ENCODE peak calls at places on chromosomes 1 and 21, in ten cellular contexts. One of them, this sample, is unnamed.
A peak's percentile ranks its signal among the peaks of the same experiment; 100 is the strongest.

GRCh38 chr1:37831109-37831508 is 23.1 kb upstream of the YRDC start:
- DNase-seq in Panc1: no peak
- DNase-seq in HL-60: no peak
- DNase-seq in breast epithelium: no peak
- DNase-seq in transverse colon: no peak
- DNase-seq in SK-N-SH: no peak
- DNase-seq in HCT116: no peak
- DNase-seq in prostate gland: no peak
- DNase-seq in GM12878: no peak
- DNase-seq in spleen: no peak
- DNase-seq in this sample: no peak

GRCh38 chr21:46095814-46096595 is 1.9 kb upstream of the COL6A2 start:
- DNase-seq in breast epithelium: peak; percentile 16
- DNase-seq in Panc1: no peak
- DNase-seq in SK-N-SH: no peak
- DNase-seq in spleen: no peak
- DNase-seq in transverse colon: no peak
- DNase-seq in HL-60: no peak
- DNase-seq in GM12878: no peak
- DNase-seq in prostate gland: peak; percentile 3
- DNase-seq in HCT116: no peak
- DNase-seq in this sample: no peak

GRCh38 chr1:226320930-226321329 is 12.0 kb upstream of the LIN9 start:
- DNase-seq in prostate gland: no peak
- DNase-seq in spleen: no peak
- DNase-seq in breast epithelium: no peak
- DNase-seq in transverse colon: no peak
- DNase-seq in Panc1: no peak
- DNase-seq in GM12878: no peak
- DNase-seq in HCT116: no peak
- DNase-seq in HL-60: no peak
- DNase-seq in SK-N-SH: no peak
- DNase-seq in this sample: no peak

GRCh38 chr1:30919025-30919881 is 10.7 kb upstream of the SDC3 start:
- DNase-seq in prostate gland: no peak
- DNase-seq in HCT116: no peak
- DNase-seq in transverse colon: no peak
- DNase-seq in breast epithelium: no peak
- DNase-seq in Panc1: no peak
- DNase-seq in GM12878: no peak
- DNase-seq in spleen: peak; percentile 5
- DNase-seq in SK-N-SH: no peak
- DNase-seq in HL-60: peak; percentile 75
- DNase-seq in this sample: peak; percentile 44

GRCh38 chr1:80468356-80468755 is 1332.4 kb upstream of the ADGRL2 start:
- DNase-seq in GM12878: no peak
- DNase-seq in HCT116: no peak
- DNase-seq in SK-N-SH: no peak
- DNase-seq in breast epithelium: no peak
- DNase-seq in HL-60: no peak
- DNase-seq in spleen: no peak
- DNase-seq in Panc1: no peak
- DNase-seq in transverse colon: no peak
- DNase-seq in prostate gland: no peak
- DNase-seq in this sample: no peak

GRCh38 chr1:210438928-210439841 is 110.5 kb downstream of the HHAT start:
- DNase-seq in prostate gland: no peak
- DNase-seq in Panc1: no peak
- DNase-seq in HCT116: no peak
- DNase-seq in GM12878: no peak
- DNase-seq in HL-60: no peak
- DNase-seq in spleen: no peak
- DNase-seq in breast epithelium: no peak
- DNase-seq in transverse colon: no peak
- DNase-seq in SK-N-SH: no peak
- DNase-seq in this sample: no peak

GRCh38 chr1:211735208-211736170 is 60.1 kb upstream of the NEK2 start:
- DNase-seq in HCT116: peak; percentile 95
- DNase-seq in HL-60: no peak
- DNase-seq in SK-N-SH: peak; percentile 35
- DNase-seq in Panc1: peak; percentile 83
- DNase-seq in transverse colon: peak; percentile 17
- DNase-seq in spleen: no peak
- DNase-seq in prostate gland: peak; percentile 24
- DNase-seq in breast epithelium: peak; percentile 91
- DNase-seq in GM12878: no peak
- DNase-seq in this sample: no peak

GRCh38 chr1:227994632-227995300 is 12.0 kb upstream of the WNT3A start:
- DNase-seq in Panc1: no peak
- DNase-seq in prostate gland: no peak
- DNase-seq in spleen: peak; percentile 35
- DNase-seq in transverse colon: no peak
- DNase-seq in HL-60: no peak
- DNase-seq in GM12878: no peak
- DNase-seq in breast epithelium: no peak
- DNase-seq in HCT116: no peak
- DNase-seq in SK-N-SH: no peak
- DNase-seq in this sample: no peak

GRCh38 chr1:164651378-164651951 is 92.5 kb downstream of the PBX1 start:
- DNase-seq in breast epithelium: no peak
- DNase-seq in HL-60: no peak
- DNase-seq in transverse colon: peak; percentile 75
- DNase-seq in prostate gland: no peak
- DNase-seq in GM12878: no peak
- DNase-seq in Panc1: no peak
- DNase-seq in SK-N-SH: no peak
- DNase-seq in spleen: no peak
- DNase-seq in HCT116: peak; percentile 19
- DNase-seq in this sample: no peak

GRCh38 chr21:43911015-43911934 is 46.3 kb downstream of the AGPAT3 start:
- DNase-seq in breast epithelium: no peak
- DNase-seq in transverse colon: no peak
- DNase-seq in spleen: no peak
- DNase-seq in HCT116: no peak
- DNase-seq in prostate gland: no peak
- DNase-seq in HL-60: no peak
- DNase-seq in Panc1: no peak
- DNase-seq in SK-N-SH: no peak
- DNase-seq in GM12878: no peak
- DNase-seq in this sample: no peak

GRCh38 chr1:184743062-184743756 is 11.4 kb downstream of the EDEM3 start:
- DNase-seq in Panc1: no peak
- DNase-seq in HCT116: no peak
- DNase-seq in prostate gland: no peak
- DNase-seq in GM12878: peak; percentile 57
- DNase-seq in breast epithelium: no peak
- DNase-seq in HL-60: no peak
- DNase-seq in transverse colon: no peak
- DNase-seq in SK-N-SH: no peak
- DNase-seq in spleen: no peak
- DNase-seq in this sample: no peak

DNA sequence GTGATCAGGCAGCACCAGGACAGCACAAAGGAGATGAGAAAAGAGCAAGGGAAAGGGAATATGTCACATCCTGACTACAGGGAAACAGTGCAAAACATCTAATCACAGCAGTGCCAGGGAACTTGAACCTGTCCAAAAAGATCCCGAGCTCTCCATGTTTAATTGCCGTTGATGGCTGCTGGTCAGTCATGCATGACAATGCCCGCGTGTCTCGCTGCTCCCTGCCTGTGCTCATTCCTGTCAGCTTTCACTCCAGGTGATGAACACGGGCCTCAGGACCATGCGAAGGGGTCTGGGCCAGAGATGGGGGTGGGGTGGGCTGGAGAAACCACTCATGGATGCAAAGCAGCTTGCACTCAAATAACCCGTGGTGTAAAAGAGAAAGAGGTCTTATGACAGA is 287.0 kb downstream of the GPATCH2 start:
- DNase-seq in breast epithelium: no peak
- DNase-seq in SK-N-SH: no peak
- DNase-seq in Panc1: no peak
- DNase-seq in HL-60: no peak
- DNase-seq in HCT116: no peak
- DNase-seq in prostate gland: no peak
- DNase-seq in transverse colon: no peak
- DNase-seq in spleen: no peak
- DNase-seq in GM12878: no peak
- DNase-seq in this sample: peak; percentile 37
- TF ChIP-seq POLR2AphosphoS5 in breast epithelium: no peak
- TF ChIP-seq POLR2AphosphoS5 in SK-N-SH: no peak
- TF ChIP-seq POLR2AphosphoS5 in Panc1: no peak
- TF ChIP-seq POLR2AphosphoS5 in HL-60: no peak
- TF ChIP-seq POLR2AphosphoS5 in HCT116: no peak
- TF ChIP-seq POLR2AphosphoS5 in prostate gland: no peak
- TF ChIP-seq POLR2AphosphoS5 in transverse colon: no peak
- TF ChIP-seq POLR2AphosphoS5 in spleen: no peak
- TF ChIP-seq POLR2AphosphoS5 in GM12878: no peak
- TF ChIP-seq POLR2AphosphoS5 in this sample: no peak

GRCh38 chr1:160637821-160638539 is 8.9 kb downstream of the SLAMF1 start:
- DNase-seq in spleen: no peak
- DNase-seq in Panc1: no peak
- DNase-seq in SK-N-SH: no peak
- DNase-seq in transverse colon: no peak
- DNase-seq in HL-60: no peak
- DNase-seq in GM12878: no peak
- DNase-seq in prostate gland: no peak
- DNase-seq in HCT116: no peak
- DNase-seq in breast epithelium: no peak
- DNase-seq in this sample: peak; percentile 25
- H3K27ac ChIP-seq in spleen: peak overlapping the region; percentile 83
- H3K27ac ChIP-seq in Panc1: no peak overlapping the region
- H3K27ac ChIP-seq in SK-N-SH: no peak overlapping the region
- H3K27ac ChIP-seq in transverse colon: peak overlapping the region; percentile 47
- H3K27ac ChIP-seq in HL-60: no peak overlapping the region
- H3K27ac ChIP-seq in GM12878: peak overlapping the region; percentile 77
- H3K27ac ChIP-seq in prostate gland: no peak overlapping the region
- H3K27ac ChIP-seq in HCT116: no peak overlapping the region
- H3K27ac ChIP-seq in breast epithelium: no peak overlapping the region
- H3K27ac ChIP-seq in this sample: no peak overlapping the region

GRCh38 chr1:207801819-207802218 is 50.0 kb downstream of the CD46 start:
- DNase-seq in HL-60: no peak
- DNase-seq in HCT116: no peak
- DNase-seq in SK-N-SH: no peak
- DNase-seq in prostate gland: no peak
- DNase-seq in spleen: no peak
- DNase-seq in Panc1: no peak
- DNase-seq in breast epithelium: no peak
- DNase-seq in transverse colon: no peak
- DNase-seq in GM12878: no peak
- DNase-seq in this sample: no peak
- TF ChIP-seq POLR2AphosphoS5 in HL-60: no peak
- TF ChIP-seq POLR2AphosphoS5 in HCT116: no peak
- TF ChIP-seq POLR2AphosphoS5 in SK-N-SH: no peak
- TF ChIP-seq POLR2AphosphoS5 in prostate gland: no peak
- TF ChIP-seq POLR2AphosphoS5 in spleen: peak; percentile 60
- TF ChIP-seq POLR2AphosphoS5 in Panc1: no peak
- TF ChIP-seq POLR2AphosphoS5 in breast epithelium: no peak
- TF ChIP-seq POLR2AphosphoS5 in transverse colon: no peak
- TF ChIP-seq POLR2AphosphoS5 in GM12878: no peak
- TF ChIP-seq POLR2AphosphoS5 in this sample: no peak

GRCh38 chr21:37459575-37459974 is 93.0 kb downstream of the DYRK1A start:
- DNase-seq in prostate gland: no peak
- DNase-seq in transverse colon: no peak
- DNase-seq in SK-N-SH: no peak
- DNase-seq in HCT116: no peak
- DNase-seq in HL-60: no peak
- DNase-seq in spleen: no peak
- DNase-seq in GM12878: no peak
- DNase-seq in Panc1: no peak
- DNase-seq in breast epithelium: no peak
- DNase-seq in this sample: no peak
- H3K27ac ChIP-seq in prostate gland: no peak overlapping the region
- H3K27ac ChIP-seq in transverse colon: no peak overlapping the region
- H3K27ac ChIP-seq in SK-N-SH: peak overlapping the region; percentile 58
- H3K27ac ChIP-seq in HCT116: no peak overlapping the region
- H3K27ac ChIP-seq in HL-60: no peak overlapping the region
- H3K27ac ChIP-seq in spleen: no peak overlapping the region
- H3K27ac ChIP-seq in GM12878: no peak overlapping the region
- H3K27ac ChIP-seq in Panc1: no peak overlapping the region
- H3K27ac ChIP-seq in breast epithelium: no peak overlapping the region
- H3K27ac ChIP-seq in this sample: no peak overlapping the region

DNA sequence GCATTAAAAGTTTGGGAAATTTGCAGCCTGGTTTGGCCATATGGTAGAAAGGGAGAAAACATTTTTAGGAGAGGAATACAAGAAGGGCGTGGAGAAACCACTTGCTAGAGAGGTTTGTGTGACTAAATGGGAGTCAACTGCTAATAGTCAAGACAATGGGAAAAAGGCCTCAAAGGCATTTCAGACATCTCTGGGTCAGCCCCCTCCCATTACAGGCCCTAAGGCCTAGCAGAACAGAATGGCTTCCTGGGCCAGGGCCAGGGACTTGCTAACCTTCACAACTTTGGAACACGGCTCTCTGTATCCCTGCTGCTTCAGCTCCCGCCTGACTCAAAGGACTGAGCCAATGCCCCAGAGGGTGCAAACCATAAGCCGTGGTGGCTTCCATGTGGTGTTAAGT is 752.3 kb upstream of the ADAMTS5 start:
- DNase-seq in spleen: no peak
- DNase-seq in transverse colon: no peak
- DNase-seq in Panc1: no peak
- DNase-seq in breast epithelium: no peak
- DNase-seq in SK-N-SH: no peak
- DNase-seq in GM12878: no peak
- DNase-seq in HCT116: no peak
- DNase-seq in prostate gland: no peak
- DNase-seq in HL-60: no peak
- DNase-seq in this sample: no peak
- TF ChIP-seq POLR2AphosphoS5 in spleen: no peak
- TF ChIP-seq POLR2AphosphoS5 in transverse colon: no peak
- TF ChIP-seq POLR2AphosphoS5 in Panc1: no peak
- TF ChIP-seq POLR2AphosphoS5 in breast epithelium: no peak
- TF ChIP-seq POLR2AphosphoS5 in SK-N-SH: no peak
- TF ChIP-seq POLR2AphosphoS5 in GM12878: no peak
- TF ChIP-seq POLR2AphosphoS5 in HCT116: no peak
- TF ChIP-seq POLR2AphosphoS5 in prostate gland: no peak
- TF ChIP-seq POLR2AphosphoS5 in HL-60: no peak
- TF ChIP-seq POLR2AphosphoS5 in this sample: no peak